ENCODE peak calls at places on chromosomes 3 and 15, in eight cellular contexts. X, Z, M, F, J, O, P and U are unnamed samples.

GRCh38 chr3:72617420-72618024 is 230.7 kb downstream of the SHQ1 start:
- DNase-seq in X (no peak), Z (no peak), M (no peak), F (no peak), J (no peak), O (no peak), P (no peak), U (no peak)

GRCh38 chr3:86244897-86245296 is 746.1 kb downstream of the VGLL3 start:
- DNase-seq in X (no peak), Z (no peak), M (no peak), F (no peak), J (no peak), O (no peak), P (no peak), U (peak)

GRCh38 chr3:83890039-83890762 is 1068.6 kb upstream of the CADM2 start:
- DNase-seq in X (no peak), Z (no peak), M (no peak), F (no peak), J (no peak), O (no peak), P (no peak), U (no peak)

GRCh38 chr3:172201136-172201989 is 162.0 kb downstream of the FNDC3B start:
- DNase-seq in X (peak), Z (no peak), M (no peak), F (peak), J (no peak), O (peak), P (peak), U (peak)

GRCh38 chr15:66761723-66762595 is 59.9 kb downstream of the SMAD6 start:
- DNase-seq in X (peak), Z (peak), M (no peak), F (no peak), J (no peak), O (no peak), P (no peak), U (no peak)

GRCh38 chr3:88882121-88882520 is 225.3 kb upstream of the EPHA3 start:
- DNase-seq in X (no peak), Z (no peak), M (no peak), F (no peak), J (peak), O (no peak), P (no peak), U (no peak)

GRCh38 chr3:38960953-38961622 is 90.7 kb downstream of the SCN11A start:
- DNase-seq in X (peak), Z (peak), M (peak), F (no peak), J (peak), O (peak), P (no peak), U (peak)

GRCh38 chr15:95448531-95449210 is 881.8 kb upstream of the NR2F2 start:
- DNase-seq in X (peak), Z (peak), M (no peak), F (no peak), J (no peak), O (no peak), P (no peak), U (no peak)

GRCh38 chr3:153293222-153293621 is 131.2 kb downstream of the RAP2B start:
- DNase-seq in X (peak), Z (peak), M (no peak), F (no peak), J (no peak), O (no peak), P (no peak), U (no peak)

GRCh38 chr3:58613236-58614132 is 36.3 kb upstream of the FAM107A start:
- DNase-seq in X (no peak), Z (no peak), M (no peak), F (no peak), J (no peak), O (no peak), P (no peak), U (no peak)

GRCh38 chr3:171646357-171647133 is 163.7 kb downstream of the PLD1 start:
- DNase-seq in X (peak), Z (peak), M (peak), F (no peak), J (no peak), O (no peak), P (no peak), U (no peak)

GRCh38 chr3:113249111-113249510 is 37.8 kb downstream of the BOC start:
- DNase-seq in X (peak), Z (peak), M (no peak), F (peak), J (no peak), O (no peak), P (no peak), U (no peak)

GRCh38 chr15:51776952-51777574 is 25.7 kb downstream of the TMOD2 start:
- DNase-seq in X (peak), Z (peak), M (peak), F (peak), J (peak), O (peak), P (no peak), U (no peak)

GRCh38 chr15:23424111-23424904 is 22.7 kb downstream of the GOLGA6L2 start:
- DNase-seq in X (no peak), Z (no peak), M (no peak), F (peak), J (no peak), O (no peak), P (no peak), U (no peak)

GRCh38 chr15:90987561-90988141 is 6.7 kb downstream of the PRC1 start:
- DNase-seq in X (peak), Z (no peak), M (no peak), F (no peak), J (no peak), O (no peak), P (no peak), U (no peak)

GRCh38 chr15:38809621-38810020 is 245.0 kb upstream of the RASGRP1 start:
- DNase-seq in X (peak), Z (no peak), M (no peak), F (no peak), J (no peak), O (no peak), P (no peak), U (no peak)

GRCh38 chr15:91413142-91413541 is 313.1 kb downstream of the SV2B start:
- DNase-seq in X (peak), Z (no peak), M (no peak), F (no peak), J (no peak), O (no peak), P (no peak), U (no peak)

GRCh38 chr15:49847937-49848823 is 227.3 kb downstream of the DTWD1 start:
- DNase-seq in X (peak), Z (peak), M (no peak), F (no peak), J (no peak), O (no peak), P (no peak), U (no peak)

GRCh38 chr15:55361048-55361447 is 42.0 kb downstream of the PIGB start:
- DNase-seq in X (no peak), Z (no peak), M (no peak), F (no peak), J (no peak), O (no peak), P (no peak), U (no peak)

GRCh38 chr15:42503822-42504221 is 8.4 kb downstream of the SNAP23 start:
- DNase-seq in X (no peak), Z (no peak), M (no peak), F (no peak), J (no peak), O (no peak), P (no peak), U (no peak)
- H3K4me3 ChIP-seq in X (no peak), Z (no peak), M (no peak), F (no peak), J (peak), O (no peak), P (no peak), U (no peak)

GRCh38 chr15:81296673-81297072 is 27.3 kb downstream of the STARD5 start:
- DNase-seq in X (no peak), Z (no peak), M (no peak), F (peak), J (peak), O (no peak), P (peak), U (peak)
- H3K4me3 ChIP-seq in X (no peak), Z (no peak), M (no peak), F (peak), J (peak), O (no peak), P (peak), U (no peak)

DNA sequence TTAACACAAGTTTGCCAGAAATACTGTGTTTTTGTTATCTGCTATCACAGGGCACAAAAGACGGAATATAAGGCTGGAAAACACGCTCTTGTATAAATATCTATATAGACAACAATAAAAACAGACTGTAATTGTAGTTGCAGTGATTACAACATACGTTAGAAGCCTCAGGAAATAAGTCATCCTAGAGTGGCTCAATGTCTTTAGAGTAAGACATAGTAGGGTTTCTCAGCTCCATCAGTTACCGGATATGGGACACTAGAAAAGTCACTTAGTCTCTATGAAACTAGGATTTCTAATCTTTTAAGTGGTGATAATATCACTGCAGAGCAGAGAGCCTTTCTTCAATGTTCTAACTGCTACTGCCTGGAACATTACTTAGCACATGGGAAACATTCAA is 208.8 kb downstream of the STAG1 start:
- DNase-seq in X (peak), Z (peak), M (no peak), F (no peak), J (no peak), O (no peak), P (no peak), U (no peak)
- H3K4me3 ChIP-seq in X (no peak), Z (no peak), M (no peak), F (no peak), J (no peak), O (no peak), P (no peak), U (no peak)

GRCh38 chr15:62880278-62880677 is 162.3 kb upstream of the TPM1 start:
- DNase-seq in X (peak), Z (peak), M (no peak), F (no peak), J (no peak), O (no peak), P (no peak), U (no peak)
- H3K4me3 ChIP-seq in X (no peak), Z (peak), M (no peak), F (peak), J (no peak), O (no peak), P (no peak), U (no peak)

DNA sequence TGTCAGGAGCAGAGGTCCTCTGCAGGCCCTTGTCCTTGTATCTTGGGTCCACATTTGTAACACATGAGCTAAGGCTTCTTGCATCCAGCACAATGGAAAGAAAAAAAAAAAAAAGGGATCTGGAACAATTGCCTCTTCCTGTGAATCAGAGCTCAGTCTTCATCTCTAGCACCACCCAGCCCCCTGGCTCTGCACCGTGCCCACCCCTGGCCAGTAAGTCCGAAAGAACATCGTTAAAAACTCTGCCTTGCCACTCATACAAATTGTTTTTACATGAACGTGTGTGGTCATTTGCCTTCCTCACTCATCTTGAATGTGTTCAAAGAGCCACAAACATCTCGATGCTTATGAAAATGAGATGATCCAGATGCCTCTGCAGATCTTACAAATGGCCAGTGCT is 400.0 kb upstream of the PPP2R3A start:
- DNase-seq in X (peak), Z (no peak), M (no peak), F (no peak), J (no peak), O (no peak), P (no peak), U (no peak)
- H3K4me3 ChIP-seq in X (no peak), Z (no peak), M (no peak), F (no peak), J (no peak), O (no peak), P (no peak), U (no peak)

GRCh38 chr3:179347383-179348194 is at the start of gene MFN1:
- DNase-seq in X (peak), Z (peak), M (peak), F (peak), J (peak), O (peak), P (peak), U (peak)

GRCh38 chr3:179348325-179349013 is 960 bp downstream of the MFN1 start:
- DNase-seq in X (peak), Z (peak), M (peak), F (no peak), J (peak), O (no peak), P (no peak), U (no peak)

DNA sequence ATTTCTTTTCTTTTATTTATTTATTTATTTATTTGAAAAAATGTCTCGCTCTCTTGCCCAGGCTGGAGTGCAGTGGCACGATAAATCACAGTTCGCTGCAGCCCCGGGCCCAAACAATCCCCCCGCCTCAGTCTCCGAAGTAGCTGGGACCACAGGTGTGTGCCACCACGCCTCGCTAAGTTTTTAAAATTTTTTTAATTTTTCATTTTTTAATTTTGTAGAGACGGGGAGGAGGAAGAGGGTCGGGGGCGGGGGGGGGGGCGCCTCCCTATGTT is 464 bp upstream of the MFN1 start:
- DNase-seq in X (no peak), Z (no peak), M (no peak), F (no peak), J (no peak), O (no peak), P (no peak), U (no peak)
- H3K4me3 ChIP-seq in X (peak), Z (peak), M (peak), F (peak), J (peak), O (peak), P (peak), U (peak)

GRCh38 chr3:54122046-54122801 is at the start of gene CACNA2D3:
- DNase-seq in X (no peak), Z (peak), M (no peak), F (peak), J (no peak), O (peak), P (peak), U (no peak)
- H3K4me3 ChIP-seq in X (peak), Z (peak), M (no peak), F (peak), J (no peak), O (peak), P (peak), U (no peak)

GRCh38 chr3:129558772-129559564 is 16.0 kb downstream of the H1-8 start:
- DNase-seq in X (peak), Z (peak), M (peak), F (no peak), J (no peak), O (no peak), P (no peak), U (peak)

GRCh38 chr3:129560269-129560787 is 17.4 kb downstream of the H1-8 start:
- DNase-seq in X (peak), Z (peak), M (no peak), F (no peak), J (no peak), O (peak), P (peak), U (peak)

GRCh38 chr3:129558076-129558771 is 15.2 kb downstream of the H1-8 start:
- DNase-seq in X (no peak), Z (no peak), M (no peak), F (no peak), J (no peak), O (no peak), P (no peak), U (peak)

GRCh38 chr3:129560931-129561594 is 18.1 kb downstream of the H1-8 start:
- DNase-seq in X (peak), Z (peak), M (no peak), F (peak), J (no peak), O (peak), P (peak), U (peak)

GRCh38 chr3:129559565-129560079 is 16.6 kb downstream of the H1-8 start:
- DNase-seq in X (no peak), Z (no peak), M (no peak), F (no peak), J (no peak), O (no peak), P (no peak), U (no peak)
- H3K4me3 ChIP-seq in X (no peak), Z (peak), M (no peak), F (no peak), J (no peak), O (no peak), P (no peak), U (no peak)

GRCh38 chr15:74789171-74789627 is 7.3 kb downstream of the CSK start:
- DNase-seq in X (no peak), Z (no peak), M (no peak), F (peak), J (no peak), O (no peak), P (no peak), U (peak)

GRCh38 chr15:74787251-74788041 is 5.6 kb downstream of the CSK start:
- DNase-seq in X (peak), Z (peak), M (no peak), F (peak), J (peak), O (no peak), P (peak), U (peak)

GRCh38 chr15:74786659-74787165 is 4.8 kb downstream of the CSK start:
- DNase-seq in X (no peak), Z (no peak), M (no peak), F (peak), J (no peak), O (no peak), P (peak), U (peak)

GRCh38 chr15:74788716-74789151 is 6.9 kb downstream of the CSK start:
- DNase-seq in X (no peak), Z (no peak), M (no peak), F (no peak), J (peak), O (no peak), P (no peak), U (peak)

GRCh38 chr15:74788042-74788715 is 6.3 kb downstream of the CSK start:
- DNase-seq in X (no peak), Z (no peak), M (no peak), F (no peak), J (no peak), O (no peak), P (no peak), U (no peak)
- H3K4me3 ChIP-seq in X (no peak), Z (no peak), M (no peak), F (no peak), J (peak), O (no peak), P (peak), U (no peak)

DNA sequence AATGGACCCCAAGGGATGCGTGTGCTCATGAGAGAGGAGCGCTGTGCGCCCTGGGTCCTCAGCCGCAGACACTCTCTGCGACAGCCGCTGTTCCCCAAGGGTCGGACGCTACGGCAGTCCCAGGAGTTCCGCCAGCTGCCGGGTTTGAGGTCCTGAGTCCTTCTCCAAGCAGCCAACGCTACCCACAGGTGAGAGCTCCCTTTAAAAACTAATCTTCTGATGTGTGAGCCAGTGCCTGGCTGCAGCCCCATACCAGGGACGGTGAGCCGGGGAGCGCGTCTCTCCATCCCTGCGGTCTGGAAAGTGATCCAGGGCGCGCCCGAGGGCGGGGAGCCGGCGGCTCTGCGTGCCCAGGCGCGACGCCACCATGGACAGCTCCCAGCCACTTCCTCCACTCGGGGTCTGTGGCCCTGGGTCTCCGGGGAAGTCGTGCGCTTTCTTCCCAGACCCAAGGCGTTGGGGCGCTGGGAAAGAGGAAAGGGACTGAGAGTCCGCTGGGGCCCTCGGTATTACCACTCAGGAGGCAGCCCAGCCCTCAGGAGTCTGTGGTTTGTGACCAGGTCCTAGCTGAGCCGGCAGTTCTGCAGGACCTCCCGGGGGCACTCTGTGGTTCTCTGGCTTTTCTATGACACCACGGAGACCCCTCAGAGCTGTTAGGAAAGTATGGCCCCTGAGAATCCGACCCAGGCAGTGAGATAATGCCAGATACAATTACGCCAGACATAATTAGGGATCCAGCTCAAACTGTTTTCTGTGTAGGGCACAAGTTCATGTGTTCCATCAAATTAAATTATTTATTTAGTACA is 1.4 kb downstream of the CEMIP start:
- DNase-seq in X (peak), Z (peak), M (peak), F (no peak), J (no peak), O (peak), P (peak), U (peak)
- H3K4me3 ChIP-seq in X (peak), Z (peak), M (peak), F (no peak), J (no peak), O (no peak), P (peak), U (no peak)